ENCODE peak calls at places on chromosomes 16 and 17, in ten cellular contexts. Z is heart left ventricle; Y is CD8-positive, alpha-beta memory T cell; A is esophagus squamous epithelium; J is CD4-positive, alpha-beta memory T cell; S is HCT116; C is tibial nerve; H is transverse colon; X is CD8-positive, alpha-beta T cell; L is cardiac muscle cell. E is an unnamed sample. For H3K4me1, the result is how much of the 10 kb centered on the place peaks cover.

GRCh38 chr16:61412562-61412961 is 623.7 kb downstream of the CDH8 start:
- DNase-seq in J (no peak), S (no peak), C (no peak), X (no peak), A (no peak), H (no peak), Y (no peak), L (no peak), Z (no peak), E (no peak)

GRCh38 chr17:51703364-51704341 is 443.3 kb downstream of the UTP18 start:
- DNase-seq in H (no peak), Z (peak), C (peak), A (no peak), Y (no peak), J (no peak), S (no peak), X (no peak), L (no peak), E (peak)

GRCh38 chr17:73566905-73567782 is 77.1 kb downstream of the SDK2 start:
- DNase-seq in C (no peak), S (no peak), Y (no peak), H (no peak), J (no peak), L (no peak), X (peak), A (no peak), Z (no peak), E (no peak)

GRCh38 chr16:12024429-12024828 is 47.9 kb downstream of the SNX29 start:
- DNase-seq in A (no peak), J (no peak), L (no peak), H (no peak), Z (no peak), S (no peak), X (no peak), Y (no peak), C (no peak), E (no peak)

GRCh38 chr17:72719206-72719581 is 373.3 kb downstream of the SLC39A11 start:
- DNase-seq in J (no peak), C (no peak), A (no peak), H (no peak), X (no peak), S (no peak), Z (no peak), L (no peak), Y (no peak), E (no peak)

GRCh38 chr17:78383725-78384471 is 5.4 kb downstream of the PGS1 start:
- DNase-seq in L (no peak), S (no peak), H (peak), Y (no peak), Z (peak), X (peak), J (peak), C (peak), A (peak), E (peak)

GRCh38 chr17:79777844-79778503 is at the start of gene CBX2:
- DNase-seq in J (peak), Y (peak), L (peak), H (peak), A (no peak), C (no peak), Z (peak), X (peak), S (peak), E (peak)

GRCh38 chr16:56087636-56088035 is 103.7 kb upstream of the GNAO1 start:
- DNase-seq in H (no peak), Z (no peak), L (no peak), X (no peak), C (peak), J (no peak), A (no peak), Y (no peak), S (no peak), E (no peak)

GRCh38 chr16:31460582-31461002 is 1.3 kb downstream of the ARMC5 start:
- DNase-seq in X (no peak), Z (peak), L (no peak), C (no peak), S (peak), J (no peak), Y (no peak), H (no peak), A (no peak), E (no peak)

GRCh38 chr17:74356640-74357465 is 4.8 kb downstream of the BTBD17 start:
- DNase-seq in J (no peak), H (no peak), A (no peak), Z (no peak), L (peak), Y (no peak), X (no peak), S (no peak), C (no peak), E (no peak)

GRCh38 chr17:42667088-42667951 is 8.2 kb downstream of the TUBG2 start:
- DNase-seq in C (no peak), J (no peak), Y (no peak), H (peak), A (no peak), X (no peak), Z (peak), S (peak), L (no peak), E (peak)

GRCh38 chr17:65783845-65784334 is 222.4 kb upstream of the AXIN2 start:
- DNase-seq in Z (no peak), H (peak), X (no peak), A (no peak), L (no peak), J (no peak), Y (no peak), S (peak), C (no peak), E (no peak)

GRCh38 chr16:14347706-14348105 is 276.6 kb downstream of the MRTFB start:
- DNase-seq in X (no peak), S (no peak), C (no peak), J (no peak), Z (peak), H (no peak), L (no peak), Y (no peak), A (no peak), E (peak)

GRCh38 chr17:42743595-42744282 is 1.1 kb downstream of the EZH1 start:
- DNase-seq in Z (no peak), H (no peak), A (no peak), J (no peak), C (no peak), X (no peak), L (no peak), S (no peak), Y (no peak), E (no peak)

GRCh38 chr17:1186214-1186820 is 6.5 kb upstream of the ABR start:
- DNase-seq in H (no peak), C (no peak), J (no peak), Z (no peak), Y (no peak), A (no peak), L (no peak), S (no peak), X (no peak), E (no peak)

GRCh38 chr16:102060-102855 is 24.2 kb downstream of the MPG start:
- DNase-seq in S (no peak), Z (peak), X (no peak), C (peak), Y (no peak), A (no peak), L (no peak), H (no peak), J (no peak), E (peak)

GRCh38 chr16:28514246-28514645 is 7.6 kb upstream of the IL27 start:
- DNase-seq in X (no peak), C (no peak), J (no peak), Y (no peak), L (no peak), H (no peak), A (no peak), S (no peak), Z (no peak), E (no peak)

GRCh38 chr16:89863741-89864391 is 9.5 kb upstream of the TCF25 start:
- DNase-seq in C (peak), H (peak), X (peak), L (no peak), J (peak), Y (peak), A (no peak), S (no peak), Z (peak), E (peak)

DNA sequence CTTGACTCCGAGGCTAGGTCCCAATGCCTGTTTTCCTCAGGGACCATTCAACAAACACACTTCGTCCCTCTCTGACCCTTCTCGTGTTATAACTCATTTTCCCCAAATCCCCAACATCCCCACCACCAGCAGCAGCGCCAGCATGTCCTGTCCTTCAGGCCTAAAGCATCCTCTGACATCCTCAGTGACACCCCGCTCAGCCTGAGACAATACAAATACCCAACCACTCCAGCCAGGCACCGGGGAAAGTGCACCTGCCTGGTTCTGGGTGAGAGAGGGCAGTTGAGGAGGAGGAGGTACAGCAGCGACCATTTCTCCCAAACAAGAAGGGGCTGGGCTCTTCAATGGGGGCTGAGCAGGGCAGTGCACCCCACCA is 4.7 kb downstream of the MNT start:
- DNase-seq in L (no peak), J (peak), X (no peak), Y (no peak), S (no peak), A (no peak), Z (no peak), C (no peak), H (no peak), E (no peak)
- H3K4me1 ChIP-seq in L (under half), J (half or more), X (half or more), Y (half or more), S (half or more), A (half or more), Z (under half), C (half or more), H (half or more), E (half or more)

GRCh38 chr17:7839890-7840260 is 5.9 kb downstream of the KDM6B start:
- DNase-seq in Y (no peak), C (no peak), S (no peak), X (no peak), J (peak), A (no peak), Z (no peak), H (no peak), L (peak), E (no peak)

GRCh38 chr17:7838291-7839075 is 4.5 kb downstream of the KDM6B start:
- DNase-seq in Y (no peak), H (peak), L (peak), X (peak), C (no peak), Z (no peak), S (no peak), J (no peak), A (no peak), E (no peak)

GRCh38 chr17:7840441-7840840 is 6.4 kb downstream of the KDM6B start:
- DNase-seq in Y (no peak), Z (no peak), L (no peak), X (no peak), J (no peak), H (no peak), S (no peak), C (no peak), A (no peak), E (no peak)

GRCh38 chr17:7840875-7841274 is 6.9 kb downstream of the KDM6B start:
- DNase-seq in J (no peak), S (no peak), Z (no peak), A (no peak), L (no peak), Y (no peak), H (no peak), X (no peak), C (no peak), E (no peak)

GRCh38 chr17:7839199-7839889 is 5.3 kb downstream of the KDM6B start:
- DNase-seq in C (no peak), S (no peak), J (peak), L (no peak), X (no peak), Z (no peak), A (no peak), H (peak), Y (no peak), E (no peak)
- H3K4me3 ChIP-seq in C (no peak), S (no peak), J (no peak), L (no peak), X (no peak), Z (no peak), A (no peak), H (peak), Y (peak), E (no peak)

GRCh38 chr17:82548681-82549303 is 29.3 kb downstream of the FOXK2 start:
- DNase-seq in J (no peak), Z (peak), S (no peak), X (peak), L (no peak), C (peak), Y (no peak), H (peak), A (no peak), E (no peak)

GRCh38 chr17:82551779-82552457 is 32.4 kb downstream of the FOXK2 start:
- DNase-seq in A (peak), Z (peak), C (peak), H (peak), J (peak), L (peak), S (peak), Y (peak), X (peak), E (peak)

GRCh38 chr17:82545071-82545462 is 25.5 kb downstream of the FOXK2 start:
- DNase-seq in Z (peak), C (no peak), H (no peak), Y (no peak), L (no peak), S (no peak), A (no peak), J (no peak), X (no peak), E (no peak)

GRCh38 chr17:82544431-82545070 is 25.0 kb downstream of the FOXK2 start:
- DNase-seq in L (peak), S (no peak), Y (no peak), C (no peak), Z (peak), H (no peak), J (no peak), X (no peak), A (no peak), E (peak)

DNA sequence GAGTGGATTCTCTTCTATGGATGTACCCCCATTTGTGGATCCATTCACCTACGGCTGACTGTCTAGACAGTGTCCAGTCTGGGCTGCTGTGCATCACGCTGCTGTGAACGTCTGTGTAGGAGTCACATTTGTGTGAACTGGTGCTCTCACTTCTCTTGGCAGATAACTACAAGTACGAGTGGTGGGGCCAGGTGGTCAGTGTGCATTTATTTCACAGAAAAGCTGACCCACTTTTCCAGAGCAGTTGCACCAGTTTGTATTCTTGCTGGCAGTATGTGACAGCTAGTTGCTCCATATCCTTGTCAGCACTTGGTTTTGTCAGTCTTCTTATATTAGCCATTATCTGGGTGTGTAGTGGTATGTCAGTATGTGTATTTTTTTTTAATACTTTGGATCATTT is 28.4 kb downstream of the FOXK2 start:
- DNase-seq in L (no peak), Y (no peak), H (no peak), Z (no peak), S (no peak), C (no peak), X (no peak), J (no peak), A (no peak), E (no peak)
- H3K4me1 ChIP-seq in L (under half), Y (under half), H (under half), Z (half or more), S (under half), C (half or more), X (under half), J (under half), A (under half), E (half or more)

DNA sequence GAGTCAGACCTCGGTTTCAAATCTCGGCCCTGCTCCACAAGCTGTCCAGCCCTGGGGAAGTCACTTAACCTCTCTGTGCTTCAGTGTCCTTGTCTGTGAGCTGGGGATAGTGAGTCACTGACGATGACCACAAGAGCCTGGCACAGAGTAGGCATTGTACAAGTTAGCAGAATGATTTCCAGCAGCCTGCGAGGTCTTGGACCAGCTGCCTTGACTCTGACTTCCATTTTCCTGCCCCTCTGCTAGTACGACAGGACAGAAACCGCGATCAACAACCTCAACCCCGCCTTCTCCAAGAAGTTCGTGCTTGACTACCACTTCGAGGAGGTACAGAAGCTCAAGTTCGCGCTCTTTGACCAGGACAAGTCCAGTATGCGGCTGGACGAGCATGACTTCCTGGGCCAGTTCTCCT is 20.7 kb downstream of the CPNE2 start:
- DNase-seq in Y (no peak), H (no peak), X (no peak), L (no peak), C (no peak), S (no peak), J (no peak), Z (no peak), A (no peak), E (no peak)
- H3K4me3 ChIP-seq in Y (no peak), H (no peak), X (no peak), L (no peak), C (no peak), S (no peak), J (no peak), Z (no peak), A (no peak), E (no peak)

GRCh38 chr17:77317091-77317519 is 176.3 kb downstream of the SEC14L1 start:
- DNase-seq in S (no peak), Z (no peak), C (no peak), H (peak), X (no peak), J (no peak), L (no peak), A (no peak), Y (no peak), E (no peak)
- H3K4me1 ChIP-seq in S (half or more), Z (under half), C (half or more), H (under half), X (under half), J (under half), L (under half), A (half or more), Y (under half), E (half or more)

GRCh38 chr17:38897176-38897575 is 27.3 kb downstream of the LASP1 start:
- DNase-seq in L (no peak), X (no peak), A (no peak), Z (peak), J (no peak), C (peak), H (peak), Y (no peak), S (no peak), E (peak)

GRCh38 chr17:38898812-38899348 is 26.5 kb upstream of the LASP1NB start:
- DNase-seq in Y (peak), J (peak), Z (peak), H (peak), L (no peak), S (no peak), C (no peak), X (peak), A (no peak), E (no peak)

GRCh38 chr17:38897671-38898290 is 27.6 kb upstream of the LASP1NB start:
- DNase-seq in J (no peak), Z (no peak), Y (no peak), H (peak), A (no peak), X (no peak), L (no peak), S (no peak), C (no peak), E (no peak)

GRCh38 chr17:38896373-38896954 is 26.6 kb downstream of the LASP1 start:
- DNase-seq in A (no peak), J (no peak), Z (peak), S (no peak), Y (no peak), X (no peak), H (no peak), C (no peak), L (no peak), E (peak)

DNA sequence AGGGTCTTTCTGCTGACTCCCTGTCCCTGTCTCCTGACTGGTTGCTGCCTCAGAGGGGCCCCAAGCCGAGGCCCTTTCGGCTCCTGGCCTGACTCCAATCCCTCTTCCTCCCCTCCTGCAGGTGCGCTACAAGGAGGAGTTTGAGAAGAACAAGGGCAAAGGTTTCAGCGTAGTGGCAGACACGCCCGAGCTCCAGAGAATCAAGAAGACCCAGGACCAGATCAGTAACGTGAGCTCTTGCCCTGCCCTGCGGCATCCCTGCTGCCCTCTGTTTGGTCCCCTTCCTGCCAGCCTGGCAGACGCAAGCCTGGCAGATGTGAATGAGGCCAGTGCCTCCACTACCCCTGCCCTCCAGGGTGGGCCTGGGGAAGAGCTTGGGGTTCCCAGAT is 27.1 kb upstream of the LASP1NB start:
- DNase-seq in C (no peak), L (no peak), A (no peak), X (peak), Z (no peak), J (no peak), Y (no peak), S (no peak), H (peak), E (no peak)
- H3K4me3 ChIP-seq in C (no peak), L (no peak), A (no peak), X (peak), Z (no peak), J (no peak), Y (peak), S (no peak), H (no peak), E (no peak)

DNA sequence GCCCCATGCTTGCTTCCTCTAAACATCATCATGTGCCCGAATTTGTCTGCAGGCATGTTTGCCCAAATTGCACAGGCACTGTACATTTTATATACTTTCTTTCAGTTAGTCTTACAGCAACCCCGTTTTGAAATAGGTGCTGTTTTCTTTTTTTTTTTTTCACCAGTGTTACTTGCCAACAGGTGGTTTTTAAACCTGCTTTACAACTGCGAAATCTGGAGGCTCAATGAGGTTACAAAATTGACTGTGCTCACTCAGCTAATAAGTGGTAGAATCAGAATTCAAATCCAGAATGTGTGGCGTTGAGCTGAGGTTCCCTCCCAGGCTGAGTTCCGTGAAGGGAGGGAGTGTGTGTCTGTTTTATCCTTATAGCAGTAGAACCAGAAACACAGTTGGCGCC is 5.8 kb downstream of the PLA2G15 start:
- DNase-seq in H (no peak), Y (no peak), C (no peak), X (no peak), S (no peak), A (no peak), L (no peak), Z (no peak), J (no peak), E (no peak)
- H3K4me1 ChIP-seq in H (under half), Y (under half), C (under half), X (under half), S (under half), A (under half), L (under half), Z (under half), J (under half), E (half or more)